ENCODE peak calls at places on chromosomes 7 and 10, in eight cellular contexts. V is natural killer cell, P is mammary epithelial cell, O is RWPE1, I is lower lobe of right lung, D is glutamatergic neuron, G is PC-3, W is GM12865. H is an unnamed sample.

GRCh38 chr10:100115011-100115770 is 33.5 kb upstream of the CPN1 start:
- DNase-seq in V (no peak), P (no peak), O (no peak), I (no peak), D (peak; percentile 39), G (no peak), W (no peak), H (no peak)

GRCh38 chr10:19250542-19250941 is 201.9 kb downstream of the MALRD1 start:
- DNase-seq in V (no peak), P (no peak), O (no peak), I (no peak), D (no peak), G (peak; percentile 20), W (no peak), H (peak; percentile 20)

GRCh38 chr7:114426824-114427223 is 12.2 kb downstream of the FOXP2 start:
- DNase-seq in V (no peak), P (no peak), O (no peak), I (no peak), D (no peak), G (peak; percentile 37), W (peak; percentile 31), H (peak; percentile 66)

GRCh38 chr7:46450871-46451270 is 529.8 kb upstream of the IGFBP3 start:
- DNase-seq in V (no peak), P (no peak), O (no peak), I (no peak), D (no peak), G (no peak), W (no peak), H (no peak)

GRCh38 chr10:100339236-100339635 is 7.8 kb upstream of the SCD start:
- DNase-seq in V (no peak), P (no peak), O (no peak), I (no peak), D (no peak), G (no peak), W (peak; percentile 68), H (no peak)

GRCh38 chr10:60430017-60430416 is 40.3 kb upstream of the ANK3 start:
- DNase-seq in V (no peak), P (peak; percentile 61), O (peak; percentile 21), I (no peak), D (no peak), G (peak; percentile 95), W (no peak), H (peak; percentile 80)

GRCh38 chr10:85724215-85724614 is 642.4 kb downstream of the GRID1 start:
- DNase-seq in V (no peak), P (no peak), O (no peak), I (no peak), D (no peak), G (no peak), W (no peak), H (no peak)

GRCh38 chr10:29535778-29536459 is 98.9 kb downstream of the SVIL start:
- DNase-seq in V (no peak), P (peak; percentile 55), O (no peak), I (peak; percentile 72), D (no peak), G (no peak), W (no peak), H (no peak)

GRCh38 chr10:26555719-26556368 is 117.7 kb downstream of the APBB1IP start:
- DNase-seq in V (no peak), P (peak; percentile 14), O (no peak), I (peak; percentile 64), D (no peak), G (peak; percentile 26), W (no peak), H (peak; percentile 82)

GRCh38 chr10:127973810-127974311 is 67.0 kb downstream of the PTPRE start:
- DNase-seq in V (no peak), P (no peak), O (no peak), I (no peak), D (no peak), G (no peak), W (no peak), H (no peak)

GRCh38 chr7:42128703-42129102 is 108.3 kb downstream of the GLI3 start:
- DNase-seq in V (no peak), P (no peak), O (no peak), I (no peak), D (no peak), G (peak; percentile 49), W (no peak), H (no peak)

GRCh38 chr10:129955591-129956284 is 8.3 kb downstream of the EBF3 start:
- DNase-seq in V (no peak), P (no peak), O (no peak), I (no peak), D (no peak), G (peak; percentile 13), W (no peak), H (peak; percentile 53)
- TF ChIP-seq CTCF in V (no peak), P (no peak), O (no peak), I (no peak), D (no peak), G (no peak), W (no peak), H (peak; percentile 14)

GRCh38 chr7:108146070-108146842 is 16.1 kb upstream of the LAMB4 start:
- DNase-seq in V (no peak), P (peak; percentile 54), O (peak; percentile 63), I (peak; percentile 41), D (peak; percentile 58), G (peak; percentile 84), W (peak; percentile 76), H (peak; percentile 91)
- TF ChIP-seq CTCF in V (peak; percentile 60), P (peak; percentile 86), O (peak; percentile 98), I (peak; percentile 86), D (peak; percentile 83), G (peak; percentile 88), W (peak; percentile 89), H (peak; percentile 92)

GRCh38 chr7:96355990-96356506 is 34.1 kb upstream of the SLC25A13 start:
- DNase-seq in V (no peak), P (no peak), O (no peak), I (no peak), D (no peak), G (no peak), W (no peak), H (no peak)
- TF ChIP-seq CTCF in V (no peak), P (no peak), O (no peak), I (no peak), D (no peak), G (no peak), W (no peak), H (no peak)

GRCh38 chr10:6877351-6878066 is 297.4 kb upstream of the PRKCQ start:
- DNase-seq in V (no peak), P (no peak), O (no peak), I (no peak), D (no peak), G (no peak), W (no peak), H (no peak)

GRCh38 chr10:6875229-6875544 is 295.1 kb upstream of the PRKCQ start:
- DNase-seq in V (no peak), P (no peak), O (no peak), I (no peak), D (no peak), G (no peak), W (no peak), H (no peak)

DNA sequence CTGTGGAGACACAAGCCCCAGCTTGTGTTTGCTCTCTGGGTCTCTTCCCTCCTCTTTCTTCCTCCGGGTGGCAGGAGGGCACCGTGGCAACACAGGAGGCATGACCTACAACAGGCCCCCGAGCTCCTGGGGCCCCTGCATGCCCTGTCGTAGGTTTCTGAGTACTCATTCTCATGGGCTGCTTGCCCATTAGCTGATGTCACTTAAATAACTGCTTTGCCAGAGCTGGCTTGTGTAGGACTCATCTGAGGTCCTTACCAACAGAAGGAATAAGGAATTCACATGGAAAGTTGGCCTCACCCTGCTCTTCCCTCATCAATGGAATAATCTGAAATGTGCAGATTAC is 298.0 kb upstream of the PRKCQ start:
- DNase-seq in V (no peak), P (peak; percentile 18), O (no peak), I (no peak), D (no peak), G (no peak), W (no peak), H (peak; percentile 18)
- TF ChIP-seq CTCF in V (no peak), P (no peak), O (no peak), I (no peak), D (no peak), G (no peak), W (no peak), H (no peak)

GRCh38 chr7:150781016-150781415 is 19.1 kb downstream of the TMEM176B start:
- DNase-seq in V (no peak), P (peak; percentile 37), O (no peak), I (no peak), D (no peak), G (no peak), W (peak; percentile 49), H (peak; percentile 81)

GRCh38 chr7:150778014-150778737 is 22.0 kb downstream of the TMEM176B start:
- DNase-seq in V (no peak), P (no peak), O (no peak), I (no peak), D (no peak), G (peak; percentile 5), W (no peak), H (no peak)

GRCh38 chr7:150781961-150782360 is 18.2 kb downstream of the TMEM176B start:
- DNase-seq in V (no peak), P (no peak), O (no peak), I (no peak), D (no peak), G (no peak), W (no peak), H (no peak)

GRCh38 chr7:150780249-150780648 is 19.9 kb downstream of the TMEM176B start:
- DNase-seq in V (no peak), P (no peak), O (no peak), I (no peak), D (no peak), G (no peak), W (no peak), H (no peak)

DNA sequence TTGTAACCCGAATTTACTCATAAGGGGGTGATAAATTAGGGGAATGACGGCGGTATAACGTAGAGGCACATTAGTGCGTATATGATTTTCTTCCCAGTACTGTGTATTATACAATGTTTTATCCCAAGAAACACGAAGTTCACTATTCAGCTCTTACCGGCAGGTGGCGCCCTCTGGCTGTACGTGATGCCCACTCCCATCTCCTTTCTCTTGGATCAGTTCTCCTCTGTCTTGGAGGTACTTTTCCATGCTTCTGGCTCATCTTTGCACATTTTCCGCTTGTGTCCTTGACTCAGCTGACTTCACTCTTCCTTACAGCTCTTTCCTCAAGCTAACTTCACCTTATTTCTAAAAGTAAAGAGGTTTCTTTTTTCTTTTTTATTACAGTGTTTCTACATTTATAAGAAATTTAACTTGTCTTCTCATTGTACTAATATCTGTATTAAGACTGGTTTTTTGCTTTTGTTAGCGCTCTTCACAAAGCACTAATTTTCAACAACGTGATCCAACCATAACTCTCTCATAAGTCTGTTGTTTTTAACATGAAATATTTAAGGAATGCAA is 21.3 kb downstream of the TMEM176B start:
- DNase-seq in V (peak; percentile 60), P (peak; percentile 42), O (peak; percentile 63), I (peak; percentile 85), D (peak; percentile 93), G (peak; percentile 78), W (peak; percentile 73), H (peak; percentile 74)
- TF ChIP-seq CTCF in V (peak; percentile 95), P (peak; percentile 92), O (peak; percentile 94), I (peak; percentile 88), D (peak; percentile 91), G (peak; percentile 89), W (peak; percentile 90), H (peak; percentile 88)